ENCODE peak calls at places on chromosome X, in eight cellular contexts. E, B, M, A, N, J, Z and H are unnamed samples. For H3K27me3 and H3K4me1, the result is how much of the 10 kb centered on the place peaks cover.

GRCh38 chrX:50927127-50927526 is 16.6 kb downstream of the BMP15 start:
- DNase-seq in N (no peak), E (no peak), M (no peak), Z (no peak), A (no peak), B (no peak), J (no peak), H (no peak)

GRCh38 chrX:120304241-120304640 is 7.0 kb downstream of the TMEM255A start:
- DNase-seq in M (no peak), J (no peak), N (no peak), Z (no peak), E (no peak), B (no peak), A (no peak), H (no peak)

GRCh38 chrX:84046403-84046984 is 141.5 kb downstream of the RPS6KA6 start:
- DNase-seq in N (peak), M (no peak), A (peak), E (no peak), Z (no peak), J (peak), B (no peak), H (no peak)

GRCh38 chrX:45756562-45756961 is 555.9 kb upstream of the DIPK2B start:
- DNase-seq in B (no peak), A (no peak), N (no peak), M (no peak), J (peak), E (no peak), Z (no peak), H (no peak)

GRCh38 chrX:103941201-103941975 is 21.0 kb upstream of the TMSB15B start:
- DNase-seq in Z (no peak), B (no peak), J (no peak), E (no peak), M (no peak), N (no peak), A (peak), H (no peak)

GRCh38 chrX:77528034-77528433 is 80.8 kb downstream of the FGF16 start:
- DNase-seq in J (no peak), M (no peak), E (no peak), B (no peak), A (no peak), N (no peak), Z (no peak), H (no peak)

GRCh38 chrX:72016881-72017783 is 106.5 kb downstream of the NHSL2 start:
- DNase-seq in E (no peak), B (no peak), M (no peak), N (no peak), A (no peak), Z (no peak), J (no peak), H (peak)

GRCh38 chrX:99603076-99603814 is 806.8 kb downstream of the PCDH19 start:
- DNase-seq in E (no peak), A (peak), M (no peak), J (no peak), Z (no peak), N (no peak), B (no peak), H (no peak)

GRCh38 chrX:135737361-135738071 is 24.1 kb downstream of the CT45A1 start:
- DNase-seq in M (no peak), E (no peak), B (no peak), A (peak), Z (no peak), J (no peak), N (no peak), H (no peak)

GRCh38 chrX:72475952-72476668 is 96.5 kb downstream of the HDAC8 start:
- DNase-seq in Z (no peak), N (no peak), J (no peak), B (no peak), M (no peak), A (no peak), E (no peak), H (no peak)

GRCh38 chrX:1453951-1454785 is 1.5 kb upstream of the ASMTL start:
- DNase-seq in J (peak), N (peak), Z (peak), M (peak), E (peak), B (peak), A (peak), H (peak)

DNA sequence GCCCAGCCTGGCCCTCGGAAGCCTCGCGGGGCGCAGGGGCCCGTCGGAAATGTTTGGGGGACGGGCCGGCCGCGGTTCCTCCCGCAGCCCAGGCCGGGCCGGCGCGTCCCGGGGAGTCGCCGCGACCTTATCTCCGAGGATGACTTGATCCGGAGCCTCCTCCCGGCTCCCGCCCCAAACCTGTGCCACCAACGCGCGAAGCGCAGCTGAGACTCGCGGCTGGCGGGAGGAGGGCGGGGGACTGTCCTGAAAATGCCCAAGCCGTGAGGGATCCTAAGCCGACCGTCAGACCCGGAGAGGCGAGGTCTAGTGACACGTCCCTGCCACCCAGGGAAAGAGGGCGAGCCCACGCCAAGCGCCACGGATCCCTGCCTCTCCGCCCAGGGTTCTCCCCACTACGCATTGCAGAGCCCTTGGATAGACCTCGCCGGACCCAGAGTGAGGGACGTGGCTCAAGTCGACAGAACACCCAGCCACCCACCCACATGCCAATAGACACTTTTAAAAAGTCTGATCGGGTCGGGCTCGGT is 26.9 kb downstream of the UTP14A start:
- DNase-seq in E (no peak), B (peak), N (peak), A (peak), M (peak), J (peak), Z (peak), H (peak)
- H3K27me3 ChIP-seq in E (under half), B (under half), N (under half), A (half or more), M (under half), J (under half), Z (under half), H (under half)

DNA sequence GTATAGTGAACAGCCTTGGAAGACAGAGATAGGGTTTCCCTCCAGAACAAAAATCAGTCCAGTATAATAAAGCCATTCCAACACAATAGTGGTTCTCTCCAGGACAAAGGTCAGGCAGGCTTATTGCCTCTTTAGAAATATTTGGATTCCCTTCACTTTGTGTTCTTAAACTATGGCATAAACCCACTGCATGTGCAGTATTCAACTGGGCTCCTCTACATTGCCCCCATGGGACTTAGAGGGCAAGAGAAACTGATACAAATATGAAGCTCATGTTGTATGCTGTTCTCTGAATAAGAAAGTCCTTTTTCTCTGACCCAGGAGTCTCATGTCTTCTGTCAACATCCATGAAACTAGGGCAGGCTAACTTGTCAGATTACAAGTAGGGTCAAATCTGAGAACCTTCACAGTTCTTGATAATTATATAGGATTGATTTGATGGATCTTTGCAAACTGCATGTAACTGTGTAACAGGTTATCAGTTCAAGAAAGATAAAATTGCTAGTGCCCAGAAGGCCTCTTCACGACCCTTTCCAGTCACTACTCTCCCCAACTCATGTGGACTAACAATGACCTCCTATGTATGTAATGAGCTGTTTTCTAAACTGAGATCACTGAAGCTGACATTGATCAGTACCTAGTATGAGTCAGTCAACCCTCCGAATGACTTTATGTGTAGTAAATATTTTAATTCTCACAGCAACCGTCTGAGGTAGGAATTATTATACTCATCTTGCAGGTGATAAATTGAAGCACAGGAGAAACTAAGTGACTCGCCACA is 31.9 kb upstream of the FAM9C start:
- DNase-seq in N (no peak), E (no peak), Z (no peak), A (no peak), B (no peak), J (no peak), M (no peak), H (no peak)
- H3K4me1 ChIP-seq in N (under half), E (under half), Z (under half), A (under half), B (under half), J (under half), M (under half), H (under half)

DNA sequence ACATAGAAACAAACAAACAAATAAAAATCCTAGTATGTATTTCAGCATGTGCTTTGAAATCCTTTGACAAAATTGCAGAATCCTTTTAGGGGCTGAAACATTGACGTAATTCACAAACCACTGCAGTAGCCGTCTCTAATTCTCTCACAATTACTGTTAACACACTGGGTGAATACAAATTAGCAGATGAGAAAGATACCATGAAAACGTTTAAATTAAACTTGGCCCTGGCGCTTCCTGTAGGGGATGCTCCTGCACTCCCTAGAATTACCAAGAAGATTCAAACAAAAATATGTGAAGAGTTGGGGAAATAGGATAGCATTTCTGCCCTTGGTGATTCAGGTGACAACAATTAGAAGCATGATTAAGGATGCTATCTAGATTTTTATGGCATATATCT is 772.5 kb upstream of the PRKX start:
- DNase-seq in J (no peak), N (no peak), E (no peak), A (peak), B (no peak), M (no peak), Z (no peak), H (no peak)
- TF ChIP-seq CTCF in J (no peak), N (no peak), E (no peak), A (peak), B (no peak), M (no peak), Z (no peak), H (no peak)

GRCh38 chrX:42128020-42128419 is 204.7 kb upstream of the CASK start:
- DNase-seq in J (no peak), M (no peak), N (no peak), E (no peak), A (no peak), Z (no peak), B (no peak), H (no peak)

GRCh38 chrX:42129022-42129421 is 205.7 kb upstream of the CASK start:
- DNase-seq in B (no peak), E (no peak), M (no peak), Z (no peak), A (no peak), N (no peak), J (no peak), H (no peak)

GRCh38 chrX:42129541-42129940 is 206.2 kb upstream of the CASK start:
- DNase-seq in E (no peak), M (no peak), B (no peak), Z (no peak), N (no peak), A (no peak), J (no peak), H (no peak)

GRCh38 chrX:42128587-42128986 is 205.2 kb upstream of the CASK start:
- DNase-seq in B (no peak), J (no peak), N (no peak), A (no peak), E (no peak), M (no peak), Z (no peak), H (no peak)

GRCh38 chrX:42131856-42132255 is 208.5 kb upstream of the CASK start:
- DNase-seq in N (no peak), B (no peak), J (no peak), M (no peak), E (no peak), A (no peak), Z (no peak), H (no peak)
- H3K27me3 ChIP-seq in N (under half), B (under half), J (under half), M (under half), E (under half), A (under half), Z (under half), H (under half)